ENCODE peak calls at places on chromosomes 4 and X, in eight cellular contexts. K is activated naive CD4-positive, alpha-beta T cell treated with Interleukin-2 at 50 U/mL for 16 hours; I is stimulated activated CD4-positive, alpha-beta T cell treated with anti-CD3 and anti-CD28 coated beads, Interleukin-4, amount 100 ng/mL, for 48 hours; M is uterus; N is T-cell; X is SK-MEL-5; P is NCI-H2171 treated with DMSO at 0.1 percent for 48 hours; H is bronchial epithelial cell. D is an unnamed sample.

GRCh38 chrX:134374294-134374693 is 85.7 kb upstream of the HPRT1 start:
- DNase-seq in K (no peak), I (no peak), M (no peak), N (no peak), X (peak), P (peak), H (peak), D (no peak)

GRCh38 chrX:23883737-23884354 is 23.9 kb downstream of the APOO start:
- DNase-seq in K (no peak), I (no peak), M (no peak), N (no peak), X (peak), P (peak), H (peak), D (peak)

GRCh38 chr4:103996637-103997036 is 276.9 kb upstream of the TACR3 start:
- DNase-seq in K (no peak), I (no peak), M (no peak), N (no peak), X (peak), P (no peak), H (peak), D (peak)

GRCh38 chr4:3802571-3803474 is 36.6 kb downstream of the ADRA2C start:
- DNase-seq in K (no peak), I (no peak), M (no peak), N (no peak), X (no peak), P (no peak), H (no peak), D (no peak)

GRCh38 chr4:95255396-95256107 is 293.2 kb downstream of the UNC5C start:
- DNase-seq in K (no peak), I (no peak), M (no peak), N (no peak), X (no peak), P (no peak), H (peak), D (no peak)

GRCh38 chr4:23022032-23022431 is 329.3 kb downstream of the GBA3 start:
- DNase-seq in K (no peak), I (no peak), M (no peak), N (no peak), X (peak), P (no peak), H (peak), D (peak)

GRCh38 chrX:45697591-45697990 is 496.9 kb upstream of the DIPK2B start:
- DNase-seq in K (no peak), I (no peak), M (peak), N (no peak), X (no peak), P (no peak), H (peak), D (peak)

GRCh38 chrX:69032601-69033000 is 132.7 kb downstream of the PJA1 start:
- DNase-seq in K (no peak), I (no peak), M (no peak), N (no peak), X (no peak), P (no peak), H (peak), D (no peak)

GRCh38 chrX:148573119-148573518 is 72.7 kb downstream of the AFF2 start:
- DNase-seq in K (no peak), I (no peak), M (no peak), N (no peak), X (no peak), P (no peak), H (no peak), D (no peak)

GRCh38 chrX:43973249-43973672 is at the start of gene NDP:
- DNase-seq in K (no peak), I (no peak), M (no peak), N (no peak), X (no peak), P (no peak), H (no peak), D (peak)

GRCh38 chrX:55142206-55142918 is 53.5 kb downstream of the PAGE2 start:
- DNase-seq in K (no peak), I (no peak), M (no peak), N (no peak), X (no peak), P (no peak), H (no peak), D (no peak)

GRCh38 chr4:54513231-54513630 is 144.5 kb upstream of the KIT start:
- DNase-seq in K (no peak), I (no peak), M (no peak), N (no peak), X (no peak), P (no peak), H (peak), D (peak)

GRCh38 chr4:910366-911091 is 21.6 kb downstream of the GAK start:
- DNase-seq in K (no peak), I (no peak), M (no peak), N (no peak), X (no peak), P (no peak), H (no peak), D (no peak)

GRCh38 chr4:118849867-118850812 is 14.2 kb upstream of the SEC24D start:
- DNase-seq in K (peak), I (no peak), M (no peak), N (peak), X (no peak), P (no peak), H (peak), D (no peak)

GRCh38 chr4:150464523-150464922 is 117.4 kb upstream of the MAB21L2 start:
- DNase-seq in K (no peak), I (no peak), M (no peak), N (no peak), X (peak), P (no peak), H (no peak), D (no peak)

GRCh38 chr4:168651374-168651773 is 154.5 kb downstream of the PALLD start:
- DNase-seq in K (no peak), I (no peak), M (peak), N (no peak), X (no peak), P (no peak), H (no peak), D (no peak)

GRCh38 chr4:53313510-53313909 is 52.4 kb downstream of the SCFD2 start:
- DNase-seq in K (no peak), I (no peak), M (no peak), N (no peak), X (peak), P (no peak), H (peak), D (peak)